ENCODE peak calls at places on chromosomes 13 and 19, in nine cellular contexts. One of them, this sample, is unnamed.

GRCh38 chr19:45117167-45117594 is 24.2 kb downstream of the PPP1R37 start:
- DNase-seq in tibial artery: no peak
- DNase-seq in fibroblast of lung: no peak
- DNase-seq in heart left ventricle: no peak
- DNase-seq in GM12878: peak; percentile 73
- DNase-seq in CD8-positive, alpha-beta memory T cell: no peak
- DNase-seq in tibial nerve: no peak
- DNase-seq in endodermal cell: peak; percentile 68
- DNase-seq in spleen: no peak
- DNase-seq in this sample: no peak

GRCh38 chr19:10823690-10824089 is 12.3 kb downstream of the TMED1 start:
- DNase-seq in tibial artery: no peak
- DNase-seq in fibroblast of lung: no peak
- DNase-seq in heart left ventricle: no peak
- DNase-seq in GM12878: no peak
- DNase-seq in CD8-positive, alpha-beta memory T cell: no peak
- DNase-seq in tibial nerve: no peak
- DNase-seq in endodermal cell: no peak
- DNase-seq in spleen: peak; percentile 53
- DNase-seq in this sample: no peak

GRCh38 chr13:22102237-22102636 is 431.4 kb downstream of the FGF9 start:
- DNase-seq in tibial artery: no peak
- DNase-seq in fibroblast of lung: no peak
- DNase-seq in heart left ventricle: no peak
- DNase-seq in GM12878: no peak
- DNase-seq in CD8-positive, alpha-beta memory T cell: no peak
- DNase-seq in tibial nerve: no peak
- DNase-seq in endodermal cell: no peak
- DNase-seq in spleen: no peak
- DNase-seq in this sample: no peak

GRCh38 chr13:24293761-24294160 is 15.6 kb upstream of the C1QTNF9 start:
- DNase-seq in tibial artery: no peak
- DNase-seq in fibroblast of lung: no peak
- DNase-seq in heart left ventricle: no peak
- DNase-seq in GM12878: no peak
- DNase-seq in CD8-positive, alpha-beta memory T cell: no peak
- DNase-seq in tibial nerve: no peak
- DNase-seq in endodermal cell: no peak
- DNase-seq in spleen: no peak
- DNase-seq in this sample: no peak

GRCh38 chr13:99980201-99981114 is 1.1 kb upstream of the ZIC2 start:
- DNase-seq in tibial artery: peak; percentile 41
- DNase-seq in fibroblast of lung: peak; percentile 51
- DNase-seq in heart left ventricle: peak; percentile 46
- DNase-seq in GM12878: no peak
- DNase-seq in CD8-positive, alpha-beta memory T cell: peak; percentile 42
- DNase-seq in tibial nerve: no peak
- DNase-seq in endodermal cell: peak; percentile 96
- DNase-seq in spleen: peak; percentile 85
- DNase-seq in this sample: no peak

GRCh38 chr19:47158879-47159509 is 28.4 kb downstream of the SAE1 start:
- DNase-seq in tibial artery: no peak
- DNase-seq in fibroblast of lung: no peak
- DNase-seq in heart left ventricle: no peak
- DNase-seq in GM12878: no peak
- DNase-seq in CD8-positive, alpha-beta memory T cell: no peak
- DNase-seq in tibial nerve: no peak
- DNase-seq in endodermal cell: no peak
- DNase-seq in spleen: no peak
- DNase-seq in this sample: no peak

GRCh38 chr19:35715981-35716734 is 1.6 kb upstream of the KMT2B start:
- DNase-seq in tibial artery: peak; percentile 42
- DNase-seq in fibroblast of lung: no peak
- DNase-seq in heart left ventricle: peak; percentile 72
- DNase-seq in GM12878: no peak
- DNase-seq in CD8-positive, alpha-beta memory T cell: no peak
- DNase-seq in tibial nerve: no peak
- DNase-seq in endodermal cell: no peak
- DNase-seq in spleen: peak; percentile 82
- DNase-seq in this sample: peak; percentile 62

GRCh38 chr19:49956113-49956491 is 4.9 kb downstream of the SIGLEC11 start:
- DNase-seq in tibial artery: no peak
- DNase-seq in fibroblast of lung: no peak
- DNase-seq in heart left ventricle: no peak
- DNase-seq in GM12878: no peak
- DNase-seq in CD8-positive, alpha-beta memory T cell: no peak
- DNase-seq in tibial nerve: no peak
- DNase-seq in endodermal cell: no peak
- DNase-seq in spleen: no peak
- DNase-seq in this sample: no peak

GRCh38 chr13:108924154-108924940 is 294.9 kb downstream of the MYO16 start:
- DNase-seq in tibial artery: no peak
- DNase-seq in fibroblast of lung: peak; percentile 64
- DNase-seq in heart left ventricle: no peak
- DNase-seq in GM12878: no peak
- DNase-seq in CD8-positive, alpha-beta memory T cell: no peak
- DNase-seq in tibial nerve: no peak
- DNase-seq in endodermal cell: no peak
- DNase-seq in spleen: no peak
- DNase-seq in this sample: no peak

GRCh38 chr19:1106841-1107654 is 3.3 kb downstream of the GPX4 start:
- DNase-seq in tibial artery: no peak
- DNase-seq in fibroblast of lung: peak; percentile 51
- DNase-seq in heart left ventricle: no peak
- DNase-seq in GM12878: no peak
- DNase-seq in CD8-positive, alpha-beta memory T cell: no peak
- DNase-seq in tibial nerve: no peak
- DNase-seq in endodermal cell: peak; percentile 71
- DNase-seq in spleen: peak; percentile 83
- DNase-seq in this sample: no peak

GRCh38 chr19:49441210-49441959 is at the start of gene SLC17A7:
- DNase-seq in tibial artery: peak; percentile 72
- DNase-seq in fibroblast of lung: no peak
- DNase-seq in heart left ventricle: peak; percentile 51
- DNase-seq in GM12878: no peak
- DNase-seq in CD8-positive, alpha-beta memory T cell: peak; percentile 43
- DNase-seq in tibial nerve: peak; percentile 67
- DNase-seq in endodermal cell: peak; percentile 91
- DNase-seq in spleen: no peak
- DNase-seq in this sample: no peak

GRCh38 chr13:73076013-73076412 is 17.2 kb downstream of the KLF5 start:
- DNase-seq in tibial artery: no peak
- DNase-seq in fibroblast of lung: no peak
- DNase-seq in heart left ventricle: no peak
- DNase-seq in GM12878: no peak
- DNase-seq in CD8-positive, alpha-beta memory T cell: no peak
- DNase-seq in tibial nerve: no peak
- DNase-seq in endodermal cell: no peak
- DNase-seq in spleen: no peak
- DNase-seq in this sample: no peak

GRCh38 chr19:52542984-52543664 is 15.7 kb downstream of the ZNF808 start:
- DNase-seq in tibial artery: no peak
- DNase-seq in fibroblast of lung: no peak
- DNase-seq in heart left ventricle: no peak
- DNase-seq in GM12878: peak; percentile 66
- DNase-seq in CD8-positive, alpha-beta memory T cell: peak; percentile 4
- DNase-seq in tibial nerve: no peak
- DNase-seq in endodermal cell: no peak
- DNase-seq in spleen: no peak
- DNase-seq in this sample: no peak

DNA sequence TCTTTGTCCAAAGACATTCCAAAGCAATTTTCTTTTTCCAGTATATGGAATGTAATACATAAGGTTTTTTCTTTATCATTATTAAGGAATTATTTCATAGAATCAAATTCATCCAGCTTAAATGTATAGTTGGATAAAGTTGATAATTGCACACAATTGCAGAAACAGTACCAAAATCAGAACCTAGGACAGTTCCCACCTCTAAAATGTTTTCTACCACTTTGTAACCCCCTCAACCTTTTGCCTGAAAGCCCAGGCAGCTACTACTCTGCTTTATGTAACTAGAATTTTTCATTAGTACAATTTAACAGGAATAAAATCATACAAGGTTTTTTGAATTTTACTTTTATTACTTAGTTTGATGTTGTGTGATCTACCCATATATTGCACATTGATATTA is 98.0 kb downstream of the PRR20E start:
- DNase-seq in tibial artery: no peak
- DNase-seq in fibroblast of lung: no peak
- DNase-seq in heart left ventricle: no peak
- DNase-seq in GM12878: no peak
- DNase-seq in CD8-positive, alpha-beta memory T cell: no peak
- DNase-seq in tibial nerve: no peak
- DNase-seq in endodermal cell: no peak
- DNase-seq in spleen: no peak
- DNase-seq in this sample: no peak
- H3K9me3 ChIP-seq in tibial artery: no peaks in the 10 kb centered on the region
- H3K9me3 ChIP-seq in fibroblast of lung: no peaks in the 10 kb centered on the region
- H3K9me3 ChIP-seq in heart left ventricle: no peaks in the 10 kb centered on the region
- H3K9me3 ChIP-seq in GM12878: no peaks in the 10 kb centered on the region
- H3K9me3 ChIP-seq in CD8-positive, alpha-beta memory T cell: no peaks in the 10 kb centered on the region
- H3K9me3 ChIP-seq in tibial nerve: no peaks in the 10 kb centered on the region
- H3K9me3 ChIP-seq in endodermal cell: no peaks in the 10 kb centered on the region
- H3K9me3 ChIP-seq in spleen: peaks cover 19% of the 10 kb centered on the region
- H3K9me3 ChIP-seq in this sample: no peaks in the 10 kb centered on the region

DNA sequence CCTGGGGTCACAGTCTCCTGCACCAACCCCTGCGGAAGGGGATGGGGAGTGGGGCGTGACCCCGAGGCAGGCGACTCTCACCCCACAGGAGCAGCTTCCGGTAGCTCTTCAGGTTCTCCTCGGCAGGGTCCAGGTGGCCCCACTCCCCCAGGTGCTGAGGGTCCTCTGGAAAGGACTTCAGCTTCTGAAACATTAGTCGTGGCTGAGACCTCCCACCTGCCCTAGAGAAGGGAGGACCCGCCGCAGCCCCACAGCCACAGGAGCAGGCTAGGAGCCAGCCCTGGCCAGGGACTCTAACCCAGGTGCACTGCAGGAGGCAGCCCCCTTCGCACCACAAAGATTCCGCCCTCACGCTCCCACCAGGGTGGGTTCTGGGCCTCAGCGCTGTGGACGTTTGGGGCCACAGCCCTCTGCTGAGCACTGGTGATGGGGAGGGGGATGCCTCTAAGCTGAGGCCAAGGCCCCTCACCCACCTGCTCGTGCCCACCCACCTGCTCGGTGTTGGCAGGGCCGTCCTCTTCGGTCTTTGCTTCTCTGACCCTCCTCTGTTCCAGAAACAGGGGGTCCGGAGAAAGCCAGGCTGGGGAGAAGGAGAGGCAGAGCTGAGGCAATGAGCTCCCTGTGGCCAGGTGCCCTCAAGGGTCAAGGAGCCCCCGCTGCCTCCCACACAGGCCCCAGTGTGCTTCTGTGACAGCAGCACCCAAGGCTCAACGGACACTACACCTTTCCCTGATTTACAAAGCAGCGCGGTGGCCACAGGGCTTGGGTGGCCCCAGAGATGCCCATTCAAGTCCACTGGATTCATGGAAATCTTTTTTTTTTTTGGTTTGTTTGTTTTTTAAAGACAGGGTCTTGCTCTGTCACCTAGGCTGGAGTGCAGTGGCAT is 11.0 kb downstream of the ZSCAN18 start:
- DNase-seq in tibial artery: no peak
- DNase-seq in fibroblast of lung: no peak
- DNase-seq in heart left ventricle: no peak
- DNase-seq in GM12878: no peak
- DNase-seq in CD8-positive, alpha-beta memory T cell: no peak
- DNase-seq in tibial nerve: no peak
- DNase-seq in endodermal cell: no peak
- DNase-seq in spleen: no peak
- DNase-seq in this sample: no peak
- H3K9me3 ChIP-seq in tibial artery: peaks cover 84% of the 10 kb centered on the region
- H3K9me3 ChIP-seq in fibroblast of lung: no peaks in the 10 kb centered on the region
- H3K9me3 ChIP-seq in heart left ventricle: peaks cover 13% of the 10 kb centered on the region
- H3K9me3 ChIP-seq in GM12878: peaks cover 1% of the 10 kb centered on the region
- H3K9me3 ChIP-seq in CD8-positive, alpha-beta memory T cell: peaks cover 9% of the 10 kb centered on the region
- H3K9me3 ChIP-seq in tibial nerve: peaks cover 4% of the 10 kb centered on the region
- H3K9me3 ChIP-seq in endodermal cell: peaks cover 26% of the 10 kb centered on the region
- H3K9me3 ChIP-seq in spleen: peaks cover 97% of the 10 kb centered on the region
- H3K9me3 ChIP-seq in this sample: peaks cover 17% of the 10 kb centered on the region

DNA sequence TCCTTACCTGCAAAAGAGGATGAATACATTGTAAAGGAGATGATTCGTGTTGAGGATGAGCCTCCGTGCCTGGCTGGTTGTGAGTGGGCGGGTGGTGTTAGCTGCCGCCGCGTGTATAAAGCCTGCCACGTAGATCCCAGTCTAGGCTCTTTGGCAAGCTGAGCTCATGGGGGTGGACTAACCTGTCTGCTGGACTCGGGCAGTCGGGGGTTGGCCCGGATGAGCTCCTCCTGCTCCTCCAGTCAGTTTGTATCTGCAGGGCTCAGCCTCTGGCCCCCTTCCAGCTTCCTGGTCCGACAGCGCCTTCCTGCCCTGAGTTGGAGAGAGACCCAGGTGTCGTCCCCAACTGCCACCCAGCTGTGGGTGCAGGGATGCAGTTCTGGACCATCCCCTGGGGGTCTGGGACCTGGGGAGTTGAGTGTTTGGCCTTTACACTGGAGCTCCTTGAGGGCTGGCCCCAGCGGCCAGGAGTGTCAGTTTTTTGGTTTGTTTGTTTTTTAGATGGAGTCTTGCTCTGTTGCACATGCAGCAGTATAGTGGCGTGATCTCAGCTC is 20.9 kb downstream of the TECR start:
- DNase-seq in tibial artery: no peak
- DNase-seq in fibroblast of lung: no peak
- DNase-seq in heart left ventricle: no peak
- DNase-seq in GM12878: no peak
- DNase-seq in CD8-positive, alpha-beta memory T cell: no peak
- DNase-seq in tibial nerve: no peak
- DNase-seq in endodermal cell: no peak
- DNase-seq in spleen: no peak
- DNase-seq in this sample: peak; percentile 77
- H3K9me3 ChIP-seq in tibial artery: no peaks in the 10 kb centered on the region
- H3K9me3 ChIP-seq in fibroblast of lung: no peaks in the 10 kb centered on the region
- H3K9me3 ChIP-seq in heart left ventricle: no peaks in the 10 kb centered on the region
- H3K9me3 ChIP-seq in GM12878: no peaks in the 10 kb centered on the region
- H3K9me3 ChIP-seq in CD8-positive, alpha-beta memory T cell: no peaks in the 10 kb centered on the region
- H3K9me3 ChIP-seq in tibial nerve: no peaks in the 10 kb centered on the region
- H3K9me3 ChIP-seq in endodermal cell: no peaks in the 10 kb centered on the region
- H3K9me3 ChIP-seq in spleen: no peaks in the 10 kb centered on the region
- H3K9me3 ChIP-seq in this sample: no peaks in the 10 kb centered on the region

DNA sequence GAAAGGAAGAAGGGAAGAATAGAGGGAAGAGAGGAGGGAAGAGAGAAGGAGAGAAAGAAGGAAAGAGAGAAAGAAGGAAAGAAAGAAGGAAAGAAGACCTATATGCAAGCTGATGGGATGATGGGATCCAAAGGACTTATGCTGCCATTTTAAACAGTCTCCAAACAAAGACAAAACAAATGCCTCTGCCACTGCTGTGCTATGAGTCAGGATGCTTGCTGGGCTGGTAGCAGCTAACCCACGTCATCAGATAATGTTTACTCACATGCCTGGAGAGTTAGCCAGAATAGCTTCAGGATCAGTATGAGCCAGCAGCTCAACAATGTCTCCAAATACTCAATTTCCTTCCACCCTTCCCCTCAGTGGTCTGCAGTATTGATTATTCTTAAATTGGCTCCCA is 12.0 kb upstream of the ZNF274 start:
- DNase-seq in tibial artery: no peak
- DNase-seq in fibroblast of lung: no peak
- DNase-seq in heart left ventricle: no peak
- DNase-seq in GM12878: no peak
- DNase-seq in CD8-positive, alpha-beta memory T cell: no peak
- DNase-seq in tibial nerve: no peak
- DNase-seq in endodermal cell: no peak
- DNase-seq in spleen: no peak
- DNase-seq in this sample: no peak
- H3K9me3 ChIP-seq in tibial artery: peaks cover 94% of the 10 kb centered on the region
- H3K9me3 ChIP-seq in fibroblast of lung: no peaks in the 10 kb centered on the region
- H3K9me3 ChIP-seq in heart left ventricle: peaks cover 56% of the 10 kb centered on the region
- H3K9me3 ChIP-seq in GM12878: peaks cover 11% of the 10 kb centered on the region
- H3K9me3 ChIP-seq in CD8-positive, alpha-beta memory T cell: peaks cover 32% of the 10 kb centered on the region
- H3K9me3 ChIP-seq in tibial nerve: peaks cover 8% of the 10 kb centered on the region
- H3K9me3 ChIP-seq in endodermal cell: peaks cover 54% of the 10 kb centered on the region
- H3K9me3 ChIP-seq in spleen: peaks cover 100% of the 10 kb centered on the region
- H3K9me3 ChIP-seq in this sample: peaks cover 34% of the 10 kb centered on the region

This sample was measured in RWPE2.